ENCODE peak calls at places on chromosomes 11 and 22, in ten cellular contexts. J is activated CD4-positive, alpha-beta T cell treated with anti-CD3 and anti-CD28 coated beads, Interleukin-2, amount 50 U/mL, for 1 hour; Q is RWPE1; L is stimulated activated CD8-positive, alpha-beta memory T cell treated with anti-CD3 and anti-CD28 coated beads, Interleukin-7, amount 100 ng/mL, for 4 hours; W is GM03348; R is brain microvascular endothelial cell; S is HTR-8/SVneo; U is effector memory CD4-positive, alpha-beta T cell; H is EL; X is HT1080. B is an unnamed sample.

GRCh38 chr11:4643084-4643483 is 698 bp upstream of the OR51E1 start:
- DNase-seq in W (no peak), S (no peak), R (no peak), H (peak), Q (no peak), U (no peak), X (no peak), J (no peak), L (no peak), B (no peak)

GRCh38 chr11:15638386-15638787 is 523.7 kb downstream of the INSC start:
- DNase-seq in L (no peak), J (no peak), Q (no peak), X (no peak), H (no peak), U (no peak), R (no peak), W (no peak), S (no peak), B (no peak)

GRCh38 chr11:107621090-107621489 is 30.1 kb downstream of the ELMOD1 start:
- DNase-seq in S (no peak), R (no peak), J (no peak), Q (no peak), H (no peak), L (no peak), X (no peak), U (no peak), W (no peak), B (no peak)

GRCh38 chr11:33542921-33543320 is 157.7 kb downstream of the C11orf91 start:
- DNase-seq in J (peak), S (peak), L (no peak), X (peak), H (peak), Q (peak), U (no peak), R (peak), W (peak), B (no peak)

GRCh38 chr11:103528046-103528445 is 418.8 kb downstream of the DYNC2H1 start:
- DNase-seq in U (no peak), S (no peak), W (no peak), J (no peak), L (no peak), X (no peak), H (no peak), Q (no peak), R (no peak), B (no peak)

GRCh38 chr11:85682330-85683305 is 3.4 kb downstream of the CCDC89 start:
- DNase-seq in R (peak), X (peak), W (no peak), J (peak), Q (no peak), U (peak), L (peak), S (no peak), H (peak), B (peak)

GRCh38 chr11:123233978-123234340 is 38.9 kb upstream of the CLMP start:
- DNase-seq in J (no peak), R (no peak), W (no peak), S (no peak), X (no peak), U (no peak), Q (no peak), L (no peak), H (no peak), B (no peak)

GRCh38 chr11:30879322-30880020 is 293.3 kb upstream of the MPPED2 start:
- DNase-seq in X (no peak), U (no peak), R (no peak), W (no peak), J (no peak), Q (no peak), L (no peak), S (no peak), H (no peak), B (no peak)

GRCh38 chr22:38450234-38450797 is 4.7 kb downstream of the KCNJ4 start:
- DNase-seq in Q (no peak), U (no peak), J (no peak), W (no peak), L (no peak), S (no peak), X (no peak), H (no peak), R (no peak), B (no peak)

GRCh38 chr11:63641727-63642126 is 27.5 kb upstream of the PLAAT3 start:
- DNase-seq in Q (no peak), W (peak), S (no peak), H (peak), R (no peak), U (no peak), X (no peak), J (no peak), L (no peak), B (no peak)

GRCh38 chr11:8593935-8594909 is at the start of gene STK33:
- DNase-seq in Q (peak), S (no peak), L (no peak), X (peak), J (no peak), H (peak), W (peak), R (no peak), U (no peak), B (no peak)

GRCh38 chr11:27610946-27611345 is 89.3 kb downstream of the BDNF start:
- DNase-seq in H (no peak), W (no peak), R (no peak), Q (no peak), L (no peak), S (no peak), X (no peak), J (no peak), U (no peak), B (no peak)

GRCh38 chr11:109994896-109995295 is 98.3 kb upstream of the ZC3H12C start:
- DNase-seq in U (no peak), L (no peak), X (peak), Q (no peak), W (no peak), R (no peak), J (no peak), S (no peak), H (no peak), B (no peak)

GRCh38 chr11:1878134-1879031 is 13.3 kb downstream of the PRR33 start:
- DNase-seq in Q (no peak), J (no peak), H (no peak), R (no peak), W (no peak), L (no peak), S (no peak), X (no peak), U (no peak), B (no peak)

GRCh38 chr11:990101-990500 is 46.4 kb downstream of the MUC6 start:
- DNase-seq in R (no peak), U (no peak), S (no peak), J (no peak), X (no peak), W (no peak), L (no peak), H (no peak), Q (no peak), B (no peak)

GRCh38 chr11:114208371-114208770 is 87.8 kb upstream of the NNMT start:
- DNase-seq in U (peak), H (no peak), Q (no peak), R (no peak), X (peak), L (no peak), S (no peak), W (no peak), J (peak), B (no peak)

GRCh38 chr11:68431984-68432600 is 28.5 kb upstream of the PPP6R3 start:
- DNase-seq in R (no peak), S (no peak), J (no peak), U (no peak), X (no peak), L (no peak), H (no peak), W (no peak), Q (no peak), B (no peak)

GRCh38 chr11:41461057-41461681 is 1.7 kb upstream of the LRRC4C start:
- DNase-seq in X (no peak), J (no peak), L (no peak), R (no peak), H (no peak), W (peak), Q (peak), S (no peak), U (no peak), B (no peak)

GRCh38 chr11:113675003-113675471 is 31.1 kb downstream of the TMPRSS5 start:
- DNase-seq in W (peak), L (no peak), H (peak), U (no peak), X (peak), Q (peak), R (peak), S (peak), J (no peak), B (no peak)

GRCh38 chr11:8871283-8871775 is 39.7 kb upstream of the AKIP1 start:
- DNase-seq in X (peak), S (peak), H (peak), L (no peak), R (peak), W (peak), Q (peak), J (no peak), U (no peak), B (no peak)

GRCh38 chr11:32852142-32852541 is 22.4 kb downstream of the PRRG4 start:
- DNase-seq in S (no peak), R (peak), J (no peak), X (peak), W (no peak), H (peak), U (no peak), L (no peak), Q (no peak), B (no peak)

GRCh38 chr22:45638834-45639746 is 32.5 kb upstream of the ATXN10 start:
- DNase-seq in J (no peak), W (peak), H (peak), U (no peak), L (no peak), Q (peak), X (peak), R (peak), S (peak), B (no peak)

GRCh38 chr11:66854729-66855211 is 2.1 kb upstream of the LRFN4 start:
- DNase-seq in S (no peak), X (no peak), U (no peak), Q (no peak), J (no peak), H (no peak), L (no peak), R (no peak), W (no peak), B (no peak)

GRCh38 chr11:74754507-74755255 is 6.0 kb downstream of the RNF169 start:
- DNase-seq in L (no peak), R (peak), Q (peak), J (no peak), W (peak), S (peak), X (peak), U (no peak), H (peak), B (no peak)

GRCh38 chr22:36922097-36922608 is 8.7 kb downstream of the CSF2RB start:
- DNase-seq in H (no peak), X (no peak), R (no peak), W (peak), J (no peak), Q (no peak), U (no peak), L (no peak), S (peak), B (no peak)

GRCh38 chr11:70203749-70204465 is 811 bp downstream of the FADD start:
- DNase-seq in W (peak), X (peak), Q (peak), L (peak), S (peak), U (peak), H (peak), R (peak), J (peak), B (peak)

GRCh38 chr22:39690901-39691620 is 120.5 kb downstream of the CACNA1I start:
- DNase-seq in J (no peak), U (no peak), Q (no peak), X (no peak), S (no peak), W (no peak), H (peak), R (no peak), L (peak), B (no peak)

GRCh38 chr11:68965901-68966868 is 14.6 kb downstream of the MRGPRD start:
- DNase-seq in R (no peak), J (no peak), S (no peak), L (no peak), W (no peak), X (no peak), Q (no peak), H (no peak), U (no peak), B (no peak)

GRCh38 chr22:41242396-41243117 is 1.8 kb upstream of the CHADL start:
- DNase-seq in J (no peak), S (no peak), R (no peak), W (no peak), U (no peak), X (no peak), Q (no peak), L (no peak), H (peak), B (no peak)

GRCh38 chr11:131833371-131833770 is 463.0 kb downstream of the NTM start:
- DNase-seq in L (no peak), X (no peak), W (no peak), Q (no peak), H (no peak), R (no peak), J (no peak), U (no peak), S (no peak), B (no peak)